ENCODE peak calls at places on chromosomes 1 and 21, in six cellular contexts. M is CD4-positive, alpha-beta memory T cell; Z is Peyer's patch; E is breast epithelium; W is A549; U is CD8-positive, alpha-beta memory T cell. N is an unnamed sample.

GRCh38 chr1:65764052-65764451 is 28.6 kb upstream of the PDE4B start:
- DNase-seq in M (no peak), Z (no peak), E (no peak), W (no peak), U (no peak), N (peak)

GRCh38 chr1:68270993-68271392 is 38.7 kb upstream of the WLS start:
- DNase-seq in M (no peak), Z (no peak), E (no peak), W (no peak), U (no peak), N (no peak)

GRCh38 chr1:7427901-7428300 is 343.2 kb upstream of the VAMP3 start:
- DNase-seq in M (no peak), Z (no peak), E (no peak), W (no peak), U (no peak), N (no peak)

GRCh38 chr1:58397187-58397820 is 149.2 kb downstream of the OMA1 start:
- DNase-seq in M (no peak), Z (no peak), E (no peak), W (no peak), U (no peak), N (no peak)

GRCh38 chr1:83583351-83584014 is 415.4 kb downstream of the TTLL7 start:
- DNase-seq in M (peak), Z (no peak), E (no peak), W (no peak), U (no peak), N (peak)

GRCh38 chr21:42381347-42381984 is 14.4 kb downstream of the TMPRSS3 start:
- DNase-seq in M (no peak), Z (no peak), E (no peak), W (peak), U (peak), N (peak)

GRCh38 chr1:248696261-248696660 is 6.3 kb downstream of the OR14I1 start:
- DNase-seq in M (no peak), Z (no peak), E (no peak), W (peak), U (no peak), N (peak)

GRCh38 chr1:205920159-205920558 is 23.1 kb downstream of the SLC26A9 start:
- DNase-seq in M (no peak), Z (no peak), E (no peak), W (no peak), U (no peak), N (no peak)

GRCh38 chr1:226424228-226425003 is 16.5 kb upstream of the PARP1 start:
- DNase-seq in M (peak), Z (no peak), E (no peak), W (peak), U (no peak), N (no peak)

GRCh38 chr1:19844726-19845125 is 29.6 kb upstream of the RNF186 start:
- DNase-seq in M (no peak), Z (no peak), E (no peak), W (no peak), U (no peak), N (no peak)

GRCh38 chr1:93374334-93375106 is 28.8 kb downstream of the DR1 start:
- DNase-seq in M (no peak), Z (no peak), E (no peak), W (no peak), U (no peak), N (no peak)

GRCh38 chr1:87869563-87869962 is 540.9 kb downstream of the LMO4 start:
- DNase-seq in M (no peak), Z (no peak), E (no peak), W (peak), U (no peak), N (no peak)

GRCh38 chr1:6602669-6603423 is at the start of gene KLHL21:
- DNase-seq in M (peak), Z (peak), E (peak), W (peak), U (peak), N (peak)

GRCh38 chr1:13778431-13778830 is 78.4 kb downstream of the PRDM2 start:
- DNase-seq in M (no peak), Z (no peak), E (no peak), W (no peak), U (no peak), N (no peak)

DNA sequence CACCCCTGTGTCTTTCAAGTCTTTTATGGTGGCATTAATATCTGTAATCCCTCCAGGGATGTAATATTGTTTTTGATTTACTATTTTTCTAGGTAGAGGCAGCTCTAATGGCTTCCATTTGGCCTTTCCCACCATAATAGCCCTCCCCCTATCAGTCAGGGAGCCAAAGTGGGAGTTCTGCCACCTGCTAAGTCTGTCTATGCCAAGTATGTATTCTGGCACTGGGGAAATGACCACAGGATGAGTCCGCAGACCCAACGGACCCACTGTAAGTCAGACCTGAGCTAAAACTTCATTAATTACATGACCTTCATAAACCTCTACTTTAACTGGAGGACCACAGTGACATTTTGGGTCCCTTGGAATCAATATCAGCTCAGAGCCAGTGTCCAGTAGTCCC is 77.1 kb downstream of the GBP6 start:
- DNase-seq in M (no peak), Z (no peak), E (no peak), W (no peak), U (no peak), N (no peak)
- H3K27ac ChIP-seq in M (no peak), Z (no peak), E (no peak), W (no peak), U (no peak), N (no peak)

GRCh38 chr1:117967472-117967871 is 37.9 kb downstream of the WDR3 start:
- DNase-seq in M (no peak), Z (no peak), E (no peak), W (no peak), U (no peak), N (no peak)
- H3K27ac ChIP-seq in M (no peak), Z (no peak), E (no peak), W (no peak), U (no peak), N (no peak)

GRCh38 chr21:33976980-33977720 is 61.5 kb upstream of the ATP5PO start:
- DNase-seq in M (no peak), Z (no peak), E (no peak), W (no peak), U (no peak), N (no peak)

GRCh38 chr21:33976082-33976979 is 60.7 kb upstream of the ATP5PO start:
- DNase-seq in M (peak), Z (peak), E (no peak), W (peak), U (peak), N (peak)

GRCh38 chr21:33975548-33976081 is 60.0 kb upstream of the ATP5PO start:
- DNase-seq in M (peak), Z (peak), E (no peak), W (no peak), U (peak), N (no peak)

GRCh38 chr21:33978585-33978984 is 63.0 kb upstream of the ATP5PO start:
- DNase-seq in M (no peak), Z (no peak), E (no peak), W (no peak), U (no peak), N (no peak)

GRCh38 chr21:33977721-33978369 is 62.2 kb upstream of the ATP5PO start:
- DNase-seq in M (no peak), Z (no peak), E (no peak), W (no peak), U (no peak), N (peak)
- H3K27ac ChIP-seq in M (no peak), Z (no peak), E (no peak), W (no peak), U (peak), N (no peak)

GRCh38 chr1:11733351-11733750 is 2.6 kb upstream of the AGTRAP start:
- DNase-seq in M (no peak), Z (no peak), E (no peak), W (no peak), U (no peak), N (no peak)
- H3K27ac ChIP-seq in M (no peak), Z (no peak), E (no peak), W (no peak), U (no peak), N (no peak)

GRCh38 chr1:53735261-53735660 is 3.7 kb downstream of the GLIS1 start:
- DNase-seq in M (no peak), Z (no peak), E (no peak), W (no peak), U (no peak), N (no peak)
- H3K27ac ChIP-seq in M (no peak), Z (no peak), E (peak), W (no peak), U (no peak), N (no peak)

GRCh38 chr1:228366851-228367741 is 39.5 kb downstream of the TRIM11 start:
- DNase-seq in M (no peak), Z (no peak), E (peak), W (no peak), U (no peak), N (no peak)

GRCh38 chr1:228366062-228366850 is 40.4 kb downstream of the TRIM11 start:
- DNase-seq in M (no peak), Z (no peak), E (peak), W (no peak), U (no peak), N (no peak)

GRCh38 chr1:228364068-228364705 is 42.4 kb downstream of the TRIM11 start:
- DNase-seq in M (no peak), Z (no peak), E (no peak), W (no peak), U (no peak), N (no peak)

GRCh38 chr1:228364706-228365213 is 41.9 kb downstream of the TRIM11 start:
- DNase-seq in M (no peak), Z (no peak), E (no peak), W (no peak), U (no peak), N (no peak)

GRCh38 chr1:228365321-228366061 is 41.1 kb downstream of the TRIM11 start:
- DNase-seq in M (no peak), Z (no peak), E (no peak), W (no peak), U (no peak), N (no peak)
- H3K27ac ChIP-seq in M (no peak), Z (no peak), E (no peak), W (no peak), U (no peak), N (no peak)

GRCh38 chr1:158983235-158983634 is 26.5 kb upstream of the IFI16 start:
- DNase-seq in M (no peak), Z (no peak), E (no peak), W (no peak), U (no peak), N (no peak)
- H3K27ac ChIP-seq in M (no peak), Z (no peak), E (no peak), W (no peak), U (no peak), N (no peak)

DNA sequence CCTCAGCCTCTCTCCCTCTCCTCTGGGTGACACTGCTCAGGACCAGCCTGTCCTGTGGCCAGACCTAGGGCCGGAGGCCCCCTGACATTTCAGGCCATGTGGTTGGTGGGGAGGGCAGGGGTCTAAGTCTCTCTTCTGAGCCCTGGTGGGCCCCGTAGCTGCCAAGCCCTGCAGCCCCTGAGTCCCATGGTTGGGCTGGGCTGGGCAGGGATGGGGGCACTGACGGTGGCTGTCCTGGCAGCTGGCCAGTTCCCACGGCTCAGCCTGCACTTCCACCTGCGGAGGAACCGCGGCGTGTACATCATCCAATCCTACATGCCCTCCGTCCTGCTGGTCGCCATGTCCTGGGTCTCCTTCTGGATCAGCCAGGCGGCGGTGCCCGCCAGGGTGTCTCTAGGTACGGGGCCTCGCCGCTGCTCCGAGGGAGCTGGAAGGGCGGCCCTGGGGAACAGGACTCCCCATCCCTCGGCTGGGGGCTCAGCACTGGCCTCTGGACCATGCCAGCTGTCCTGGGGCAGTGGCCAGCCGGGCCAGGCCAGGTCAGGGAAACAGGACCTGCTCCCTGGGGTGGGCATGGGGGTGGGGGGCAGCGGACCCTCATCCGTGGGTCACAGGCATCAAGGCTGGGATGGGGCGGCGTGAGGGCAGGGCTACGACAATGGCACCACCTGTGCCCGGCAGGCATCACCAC is 9.9 kb downstream of the GABRD start:
- DNase-seq in M (no peak), Z (no peak), E (no peak), W (no peak), U (no peak), N (no peak)
- H3K27ac ChIP-seq in M (no peak), Z (no peak), E (no peak), W (no peak), U (no peak), N (no peak)